ENCODE peak calls at places on chromosomes 11 and 22, in five cellular contexts. One of them, this sample, is unnamed.

GRCh38 chr22:49752598-49753091 is 75.0 kb downstream of the BRD1 start:
- DNase-seq in mesenchymal stem cell: no peak
- DNase-seq in OCI-LY7: no peak
- DNase-seq in HCT116: no peak
- DNase-seq in mesendoderm: no peak
- DNase-seq in this sample: no peak

GRCh38 chr11:35144811-35145210 is 5.8 kb downstream of the CD44 start:
- DNase-seq in OCI-LY7: no peak
- DNase-seq in HCT116: no peak
- DNase-seq in mesendoderm: no peak
- DNase-seq in mesenchymal stem cell: peak
- DNase-seq in this sample: peak

GRCh38 chr22:46439111-46439510 is 98.3 kb downstream of the CELSR1 start:
- DNase-seq in mesendoderm: no peak
- DNase-seq in mesenchymal stem cell: no peak
- DNase-seq in OCI-LY7: no peak
- DNase-seq in HCT116: no peak
- DNase-seq in this sample: no peak

GRCh38 chr11:71421392-71421950 is 26.7 kb downstream of the DHCR7 start:
- DNase-seq in HCT116: no peak
- DNase-seq in mesenchymal stem cell: no peak
- DNase-seq in OCI-LY7: peak
- DNase-seq in mesendoderm: no peak
- DNase-seq in this sample: no peak

GRCh38 chr22:48979482-48979881 is 848.2 kb downstream of the BRD1 start:
- DNase-seq in OCI-LY7: peak
- DNase-seq in mesendoderm: peak
- DNase-seq in HCT116: peak
- DNase-seq in mesenchymal stem cell: no peak
- DNase-seq in this sample: no peak

GRCh38 chr11:57638005-57638760 is 11.5 kb downstream of the YPEL4 start:
- DNase-seq in mesenchymal stem cell: peak
- DNase-seq in OCI-LY7: no peak
- DNase-seq in HCT116: no peak
- DNase-seq in mesendoderm: peak
- DNase-seq in this sample: peak

GRCh38 chr22:45200862-45201511 is 37.3 kb downstream of the NUP50 start:
- DNase-seq in HCT116: no peak
- DNase-seq in OCI-LY7: no peak
- DNase-seq in mesendoderm: peak
- DNase-seq in mesenchymal stem cell: peak
- DNase-seq in this sample: peak

GRCh38 chr11:67022341-67022933 is 497 bp upstream of the SYT12 start:
- DNase-seq in HCT116: peak
- DNase-seq in mesenchymal stem cell: no peak
- DNase-seq in mesendoderm: no peak
- DNase-seq in OCI-LY7: no peak
- DNase-seq in this sample: peak

GRCh38 chr11:112581747-112582146 is 321.1 kb upstream of the PLET1 start:
- DNase-seq in mesenchymal stem cell: no peak
- DNase-seq in OCI-LY7: no peak
- DNase-seq in HCT116: no peak
- DNase-seq in mesendoderm: no peak
- DNase-seq in this sample: no peak

GRCh38 chr11:33718441-33718840 is 17.8 kb downstream of the CD59 start:
- DNase-seq in mesenchymal stem cell: no peak
- DNase-seq in HCT116: no peak
- DNase-seq in mesendoderm: no peak
- DNase-seq in OCI-LY7: no peak
- DNase-seq in this sample: no peak

GRCh38 chr11:34866375-34866774 is 49.8 kb downstream of the APIP start:
- DNase-seq in mesenchymal stem cell: peak
- DNase-seq in mesendoderm: no peak
- DNase-seq in HCT116: no peak
- DNase-seq in OCI-LY7: no peak
- DNase-seq in this sample: no peak

GRCh38 chr11:2383823-2384722 is 7.0 kb downstream of the CD81 start:
- DNase-seq in mesenchymal stem cell: no peak
- DNase-seq in mesendoderm: no peak
- DNase-seq in HCT116: no peak
- DNase-seq in OCI-LY7: peak
- DNase-seq in this sample: no peak

GRCh38 chr11:19740586-19740985 is 27.9 kb downstream of the NAV2 start:
- DNase-seq in mesendoderm: peak
- DNase-seq in mesenchymal stem cell: no peak
- DNase-seq in HCT116: no peak
- DNase-seq in OCI-LY7: no peak
- DNase-seq in this sample: no peak

GRCh38 chr22:22787805-22788459 is 99.7 kb upstream of the IGLL5 start:
- DNase-seq in mesenchymal stem cell: peak
- DNase-seq in OCI-LY7: peak
- DNase-seq in HCT116: peak
- DNase-seq in mesendoderm: peak
- DNase-seq in this sample: peak

GRCh38 chr11:17767301-17767885 is 32.8 kb downstream of the KCNC1 start:
- DNase-seq in mesenchymal stem cell: no peak
- DNase-seq in HCT116: no peak
- DNase-seq in OCI-LY7: peak
- DNase-seq in mesendoderm: no peak
- DNase-seq in this sample: no peak

GRCh38 chr11:113475160-113475761 is at the start of gene DRD2:
- DNase-seq in mesenchymal stem cell: no peak
- DNase-seq in HCT116: no peak
- DNase-seq in OCI-LY7: no peak
- DNase-seq in mesendoderm: peak
- DNase-seq in this sample: peak

GRCh38 chr11:57546869-57547518 is 9.6 kb downstream of the SMTNL1 start:
- DNase-seq in mesenchymal stem cell: peak
- DNase-seq in HCT116: no peak
- DNase-seq in mesendoderm: peak
- DNase-seq in OCI-LY7: no peak
- DNase-seq in this sample: peak

GRCh38 chr11:70407121-70407520 is 8.8 kb downstream of the CTTN start:
- DNase-seq in mesendoderm: no peak
- DNase-seq in HCT116: no peak
- DNase-seq in OCI-LY7: no peak
- DNase-seq in mesenchymal stem cell: no peak
- DNase-seq in this sample: no peak

GRCh38 chr22:43512279-43512678 is 100.5 kb downstream of the MPPED1 start:
- DNase-seq in HCT116: no peak
- DNase-seq in OCI-LY7: no peak
- DNase-seq in mesenchymal stem cell: no peak
- DNase-seq in mesendoderm: no peak
- DNase-seq in this sample: no peak

GRCh38 chr22:28911777-28912669 is 28.7 kb downstream of the ZNRF3 start:
- DNase-seq in mesendoderm: peak
- DNase-seq in mesenchymal stem cell: peak
- DNase-seq in OCI-LY7: no peak
- DNase-seq in HCT116: no peak
- DNase-seq in this sample: peak

GRCh38 chr11:68838572-68838964 is 3.1 kb downstream of the CPT1A start:
- DNase-seq in HCT116: no peak
- DNase-seq in mesendoderm: no peak
- DNase-seq in OCI-LY7: peak
- DNase-seq in mesenchymal stem cell: peak
- DNase-seq in this sample: no peak

GRCh38 chr11:117419136-117419914 is 91.7 kb downstream of the CEP164 start:
- DNase-seq in HCT116: no peak
- DNase-seq in OCI-LY7: no peak
- DNase-seq in mesenchymal stem cell: peak
- DNase-seq in mesendoderm: no peak
- DNase-seq in this sample: no peak

GRCh38 chr11:12693485-12694181 is 19.4 kb downstream of the TEAD1 start:
- DNase-seq in OCI-LY7: peak
- DNase-seq in mesenchymal stem cell: peak
- DNase-seq in mesendoderm: peak
- DNase-seq in HCT116: peak
- DNase-seq in this sample: peak

GRCh38 chr11:134879341-134879740 is 467.3 kb upstream of the B3GAT1 start:
- DNase-seq in mesenchymal stem cell: no peak
- DNase-seq in OCI-LY7: no peak
- DNase-seq in mesendoderm: no peak
- DNase-seq in HCT116: no peak
- DNase-seq in this sample: no peak

GRCh38 chr11:92550411-92550810 is 325.8 kb downstream of the FAT3 start:
- DNase-seq in mesendoderm: peak
- DNase-seq in mesenchymal stem cell: no peak
- DNase-seq in HCT116: no peak
- DNase-seq in OCI-LY7: no peak
- DNase-seq in this sample: no peak

GRCh38 chr11:44987506-44987905 is 36.8 kb upstream of the TP53I11 start:
- DNase-seq in OCI-LY7: no peak
- DNase-seq in HCT116: no peak
- DNase-seq in mesendoderm: no peak
- DNase-seq in mesenchymal stem cell: no peak
- DNase-seq in this sample: no peak

GRCh38 chr11:76672431-76673163 is 2.0 kb upstream of the LRRC32 start:
- DNase-seq in OCI-LY7: peak
- DNase-seq in mesenchymal stem cell: no peak
- DNase-seq in mesendoderm: no peak
- DNase-seq in HCT116: no peak
- DNase-seq in this sample: no peak

GRCh38 chr22:22945195-22945594 is 57.6 kb downstream of the IGLL5 start:
- DNase-seq in OCI-LY7: no peak
- DNase-seq in mesenchymal stem cell: no peak
- DNase-seq in mesendoderm: no peak
- DNase-seq in HCT116: no peak
- DNase-seq in this sample: no peak

DNA sequence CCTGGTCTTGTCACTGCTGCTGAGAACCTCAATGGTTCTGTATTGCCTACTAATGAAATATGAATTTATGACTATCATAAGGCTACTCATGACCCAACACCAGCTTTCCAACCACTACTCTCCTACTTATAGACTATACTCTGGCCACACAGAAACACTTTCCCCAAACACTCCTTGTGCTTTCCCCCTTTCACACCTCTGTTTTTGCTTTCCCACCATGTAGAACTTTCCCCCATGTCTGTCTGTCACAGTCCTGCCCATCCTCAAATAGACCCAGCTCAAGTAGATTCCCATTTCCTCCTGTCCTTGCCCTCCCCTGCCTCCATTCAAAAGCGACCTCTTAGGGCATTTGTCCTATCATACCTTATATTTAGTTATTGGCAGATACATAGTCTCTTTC is 105.9 kb downstream of the ARFGAP2 start:
- DNase-seq in mesenchymal stem cell: no peak
- DNase-seq in HCT116: no peak
- DNase-seq in mesendoderm: no peak
- DNase-seq in OCI-LY7: no peak
- DNase-seq in this sample: no peak
- H3K4me2 ChIP-seq in mesenchymal stem cell: no peak
- H3K4me2 ChIP-seq in HCT116: no peak
- H3K4me2 ChIP-seq in mesendoderm: no peak
- H3K4me2 ChIP-seq in OCI-LY7: no peak
- H3K4me2 ChIP-seq in this sample: no peak

GRCh38 chr11:65786786-65787636 is at the start of gene OVOL1:
- DNase-seq in mesenchymal stem cell: no peak
- DNase-seq in mesendoderm: peak
- DNase-seq in HCT116: peak
- DNase-seq in OCI-LY7: no peak
- DNase-seq in this sample: no peak
- H3K4me2 ChIP-seq in mesenchymal stem cell: peak
- H3K4me2 ChIP-seq in mesendoderm: peak
- H3K4me2 ChIP-seq in HCT116: peak
- H3K4me2 ChIP-seq in OCI-LY7: peak
- H3K4me2 ChIP-seq in this sample: no peak

GRCh38 chr11:73157141-73158010 is 15.3 kb upstream of the FCHSD2 start:
- DNase-seq in OCI-LY7: peak
- DNase-seq in mesenchymal stem cell: peak
- DNase-seq in mesendoderm: no peak
- DNase-seq in HCT116: no peak
- DNase-seq in this sample: peak
- H3K4me2 ChIP-seq in OCI-LY7: peak
- H3K4me2 ChIP-seq in mesenchymal stem cell: no peak
- H3K4me2 ChIP-seq in mesendoderm: no peak
- H3K4me2 ChIP-seq in HCT116: no peak
- H3K4me2 ChIP-seq in this sample: peak

DNA sequence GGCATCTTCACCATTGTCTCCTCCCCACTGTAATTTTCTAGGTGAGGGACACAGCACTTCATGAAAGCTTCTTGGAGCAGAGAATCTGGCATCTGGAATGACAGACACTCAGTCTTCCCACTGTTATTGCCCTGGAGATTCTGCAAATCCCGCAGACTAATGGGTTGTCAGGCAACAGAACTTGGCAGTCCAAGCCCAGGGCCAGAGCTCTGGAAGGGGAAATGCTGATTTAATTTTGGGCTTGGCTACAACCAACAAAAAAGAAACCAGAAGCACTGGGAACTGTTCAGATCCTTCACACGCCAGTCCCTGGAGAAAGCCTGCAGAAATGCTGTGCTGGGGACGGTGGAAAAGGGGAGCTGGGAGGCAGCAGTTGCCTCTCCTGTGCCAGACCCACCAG is 71.5 kb upstream of the BID start:
- DNase-seq in mesendoderm: no peak
- DNase-seq in OCI-LY7: no peak
- DNase-seq in HCT116: no peak
- DNase-seq in mesenchymal stem cell: no peak
- DNase-seq in this sample: peak
- H3K4me2 ChIP-seq in mesendoderm: no peak
- H3K4me2 ChIP-seq in OCI-LY7: no peak
- H3K4me2 ChIP-seq in HCT116: no peak
- H3K4me2 ChIP-seq in mesenchymal stem cell: no peak
- H3K4me2 ChIP-seq in this sample: no peak

DNA sequence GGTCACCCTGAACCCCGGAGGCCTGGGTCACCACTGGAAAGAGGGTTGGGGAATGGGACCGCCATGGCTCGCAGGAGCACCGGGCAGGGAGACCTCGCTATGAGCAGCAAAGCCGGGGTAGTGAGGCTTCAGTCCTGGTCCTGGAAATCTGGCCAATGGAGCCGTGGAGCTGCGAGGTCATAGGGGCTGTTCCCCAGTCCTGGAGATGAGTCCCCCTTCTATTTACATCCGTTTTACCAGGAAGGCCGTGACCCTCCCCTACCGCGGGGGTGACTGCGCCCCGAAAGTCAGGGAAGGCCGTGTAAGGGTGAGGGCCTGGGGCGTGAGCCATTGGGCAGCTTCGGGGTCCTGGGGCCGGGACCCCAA is 449 bp downstream of the PIDD1 start:
- DNase-seq in OCI-LY7: no peak
- DNase-seq in mesendoderm: no peak
- DNase-seq in HCT116: no peak
- DNase-seq in mesenchymal stem cell: no peak
- DNase-seq in this sample: no peak
- H3K4me2 ChIP-seq in OCI-LY7: peak
- H3K4me2 ChIP-seq in mesendoderm: peak
- H3K4me2 ChIP-seq in HCT116: peak
- H3K4me2 ChIP-seq in mesenchymal stem cell: peak
- H3K4me2 ChIP-seq in this sample: peak

This sample was measured in fibroblast of lung.